ENCODE peak calls at places on chromosome 5, in six cellular contexts. One of them, this sample, is unnamed.
A peak's percentile ranks its signal among the peaks of the same experiment; 100 is the strongest.

GRCh38 chr5:138078006-138078643 is 5.7 kb upstream of the WNT8A start:
- DNase-seq in CD8-positive, alpha-beta T cell: no peak
- DNase-seq in neuronal stem cell: no peak
- DNase-seq in GM23338: no peak
- DNase-seq in HL-60: no peak
- DNase-seq in A673: no peak
- DNase-seq in this sample: no peak

GRCh38 chr5:42970636-42971559 is 69.2 kb downstream of the ANXA2R start:
- DNase-seq in neuronal stem cell: no peak
- DNase-seq in GM23338: peak; percentile 89
- DNase-seq in CD8-positive, alpha-beta T cell: no peak
- DNase-seq in A673: peak; percentile 92
- DNase-seq in HL-60: no peak
- DNase-seq in this sample: no peak

GRCh38 chr5:18761801-18762200 is 1127.5 kb downstream of the TAF11L14 start:
- DNase-seq in A673: no peak
- DNase-seq in CD8-positive, alpha-beta T cell: no peak
- DNase-seq in neuronal stem cell: no peak
- DNase-seq in GM23338: no peak
- DNase-seq in HL-60: no peak
- DNase-seq in this sample: no peak

GRCh38 chr5:54514269-54514668 is 3.3 kb upstream of the SNX18 start:
- DNase-seq in CD8-positive, alpha-beta T cell: no peak
- DNase-seq in A673: peak; percentile 38
- DNase-seq in HL-60: peak; percentile 10
- DNase-seq in GM23338: peak; percentile 33
- DNase-seq in neuronal stem cell: no peak
- DNase-seq in this sample: no peak

GRCh38 chr5:151251621-151252020 is 1.4 kb upstream of the GM2A start:
- DNase-seq in neuronal stem cell: no peak
- DNase-seq in HL-60: no peak
- DNase-seq in CD8-positive, alpha-beta T cell: no peak
- DNase-seq in GM23338: no peak
- DNase-seq in A673: no peak
- DNase-seq in this sample: no peak

GRCh38 chr5:20300110-20300509 is 312.1 kb upstream of the CDH18 start:
- DNase-seq in CD8-positive, alpha-beta T cell: no peak
- DNase-seq in HL-60: no peak
- DNase-seq in neuronal stem cell: no peak
- DNase-seq in GM23338: no peak
- DNase-seq in A673: no peak
- DNase-seq in this sample: no peak

GRCh38 chr5:157369507-157369906 is 90.5 kb upstream of the NIPAL4 start:
- DNase-seq in neuronal stem cell: no peak
- DNase-seq in GM23338: no peak
- DNase-seq in A673: no peak
- DNase-seq in CD8-positive, alpha-beta T cell: no peak
- DNase-seq in HL-60: no peak
- DNase-seq in this sample: no peak

GRCh38 chr5:1729641-1730486 is 69.8 kb downstream of the MRPL36 start:
- DNase-seq in HL-60: no peak
- DNase-seq in GM23338: no peak
- DNase-seq in A673: no peak
- DNase-seq in neuronal stem cell: no peak
- DNase-seq in CD8-positive, alpha-beta T cell: no peak
- DNase-seq in this sample: no peak

GRCh38 chr5:3187846-3188425 is 407.7 kb upstream of the IRX1 start:
- DNase-seq in GM23338: no peak
- DNase-seq in HL-60: no peak
- DNase-seq in A673: no peak
- DNase-seq in neuronal stem cell: no peak
- DNase-seq in CD8-positive, alpha-beta T cell: no peak
- DNase-seq in this sample: no peak

GRCh38 chr5:35183243-35183955 is 46.9 kb downstream of the PRLR start:
- DNase-seq in GM23338: peak; percentile 84
- DNase-seq in HL-60: peak; percentile 62
- DNase-seq in CD8-positive, alpha-beta T cell: no peak
- DNase-seq in neuronal stem cell: peak; percentile 14
- DNase-seq in A673: peak; percentile 72
- DNase-seq in this sample: peak; percentile 43

GRCh38 chr5:153400931-153401330 is 89.5 kb upstream of the GRIA1 start:
- DNase-seq in CD8-positive, alpha-beta T cell: no peak
- DNase-seq in A673: no peak
- DNase-seq in neuronal stem cell: no peak
- DNase-seq in GM23338: no peak
- DNase-seq in HL-60: no peak
- DNase-seq in this sample: no peak

GRCh38 chr5:109753279-109753678 is 63.6 kb downstream of the MAN2A1 start:
- DNase-seq in HL-60: no peak
- DNase-seq in neuronal stem cell: no peak
- DNase-seq in GM23338: no peak
- DNase-seq in CD8-positive, alpha-beta T cell: no peak
- DNase-seq in A673: no peak
- DNase-seq in this sample: no peak

GRCh38 chr5:91183743-91184142 is 199.4 kb downstream of the ARRDC3 start:
- DNase-seq in CD8-positive, alpha-beta T cell: no peak
- DNase-seq in GM23338: peak; percentile 78
- DNase-seq in A673: no peak
- DNase-seq in neuronal stem cell: no peak
- DNase-seq in HL-60: peak; percentile 69
- DNase-seq in this sample: no peak

GRCh38 chr5:169627551-169627950 is 9.5 kb upstream of the DOCK2 start:
- DNase-seq in HL-60: no peak
- DNase-seq in GM23338: no peak
- DNase-seq in CD8-positive, alpha-beta T cell: no peak
- DNase-seq in A673: no peak
- DNase-seq in neuronal stem cell: no peak
- DNase-seq in this sample: no peak

GRCh38 chr5:54013556-54014157 is 296.7 kb downstream of the ARL15 start:
- DNase-seq in GM23338: no peak
- DNase-seq in neuronal stem cell: no peak
- DNase-seq in CD8-positive, alpha-beta T cell: no peak
- DNase-seq in HL-60: peak; percentile 65
- DNase-seq in A673: peak; percentile 37
- DNase-seq in this sample: no peak

GRCh38 chr5:55160493-55161209 is 680 bp downstream of the GPX8 start:
- DNase-seq in HL-60: no peak
- DNase-seq in A673: peak; percentile 93
- DNase-seq in CD8-positive, alpha-beta T cell: no peak
- DNase-seq in GM23338: peak; percentile 70
- DNase-seq in neuronal stem cell: no peak
- DNase-seq in this sample: peak; percentile 36

GRCh38 chr5:80399553-80400239 is 8.2 kb upstream of the ZFYVE16 start:
- DNase-seq in HL-60: peak; percentile 16
- DNase-seq in CD8-positive, alpha-beta T cell: no peak
- DNase-seq in A673: no peak
- DNase-seq in GM23338: no peak
- DNase-seq in neuronal stem cell: no peak
- DNase-seq in this sample: no peak

GRCh38 chr5:142935014-142935413 is 164.8 kb downstream of the ARHGAP26 start:
- DNase-seq in A673: no peak
- DNase-seq in GM23338: no peak
- DNase-seq in HL-60: no peak
- DNase-seq in neuronal stem cell: no peak
- DNase-seq in CD8-positive, alpha-beta T cell: no peak
- DNase-seq in this sample: no peak

GRCh38 chr5:55634866-55635265 is 77.3 kb downstream of the SLC38A9 start:
- DNase-seq in HL-60: no peak
- DNase-seq in CD8-positive, alpha-beta T cell: no peak
- DNase-seq in A673: no peak
- DNase-seq in neuronal stem cell: no peak
- DNase-seq in GM23338: no peak
- DNase-seq in this sample: no peak

GRCh38 chr5:125695994-125696679 is 727.1 kb upstream of the GRAMD2B start:
- DNase-seq in GM23338: no peak
- DNase-seq in HL-60: no peak
- DNase-seq in CD8-positive, alpha-beta T cell: no peak
- DNase-seq in neuronal stem cell: no peak
- DNase-seq in A673: no peak
- DNase-seq in this sample: no peak

GRCh38 chr5:92378961-92379611 is 996.0 kb upstream of the ARRDC3 start:
- DNase-seq in GM23338: peak; percentile 27
- DNase-seq in CD8-positive, alpha-beta T cell: no peak
- DNase-seq in neuronal stem cell: no peak
- DNase-seq in A673: no peak
- DNase-seq in HL-60: no peak
- DNase-seq in this sample: no peak

GRCh38 chr5:132427285-132428146 is 58.0 kb downstream of the SLC22A5 start:
- DNase-seq in HL-60: peak; percentile 58
- DNase-seq in CD8-positive, alpha-beta T cell: peak; percentile 47
- DNase-seq in GM23338: no peak
- DNase-seq in neuronal stem cell: no peak
- DNase-seq in A673: no peak
- DNase-seq in this sample: no peak

GRCh38 chr5:151678713-151679112 is 8.0 kb downstream of the SPARC start:
- DNase-seq in CD8-positive, alpha-beta T cell: no peak
- DNase-seq in GM23338: no peak
- DNase-seq in neuronal stem cell: no peak
- DNase-seq in A673: no peak
- DNase-seq in HL-60: no peak
- DNase-seq in this sample: no peak

GRCh38 chr5:29504411-29504810 is 1689.1 kb upstream of the CDH6 start:
- DNase-seq in neuronal stem cell: no peak
- DNase-seq in HL-60: no peak
- DNase-seq in A673: no peak
- DNase-seq in CD8-positive, alpha-beta T cell: no peak
- DNase-seq in GM23338: no peak
- DNase-seq in this sample: no peak

DNA sequence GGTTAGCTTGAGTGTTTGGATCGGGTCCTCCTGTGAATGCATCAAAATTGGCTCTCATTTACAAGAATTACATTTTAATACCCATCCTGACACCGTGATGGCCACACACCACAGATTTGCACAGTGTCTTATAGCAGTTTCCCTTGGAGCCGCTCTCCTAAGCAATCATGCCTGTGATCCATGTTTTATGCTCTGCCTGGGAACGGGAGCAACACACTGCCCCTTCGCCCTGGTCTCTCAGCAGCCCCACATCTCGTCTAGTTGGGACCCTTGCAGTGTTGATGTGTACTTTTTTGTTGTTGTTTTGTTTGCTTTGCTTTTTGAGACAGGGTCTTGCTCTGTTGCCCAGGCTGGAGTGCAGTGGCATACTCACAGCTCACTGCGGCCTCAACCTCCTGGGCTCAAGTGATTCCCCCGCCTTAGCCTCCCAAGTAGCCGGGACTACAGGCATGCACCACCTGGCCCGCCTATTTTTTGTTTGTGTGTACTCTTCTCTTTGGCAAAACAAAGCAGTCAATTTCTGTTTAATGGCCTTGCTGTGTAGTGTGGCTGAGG is 101.5 kb upstream of the TBCA start:
- DNase-seq in CD8-positive, alpha-beta T cell: no peak
- DNase-seq in HL-60: no peak
- DNase-seq in neuronal stem cell: no peak
- DNase-seq in A673: no peak
- DNase-seq in GM23338: no peak
- DNase-seq in this sample: no peak
- H3K4me3 ChIP-seq in CD8-positive, alpha-beta T cell: no peak overlapping the region
- H3K4me3 ChIP-seq in HL-60: no peak overlapping the region
- H3K4me3 ChIP-seq in neuronal stem cell: no peak overlapping the region
- H3K4me3 ChIP-seq in A673: no peak overlapping the region
- H3K4me3 ChIP-seq in GM23338: no peak overlapping the region
- H3K4me3 ChIP-seq in this sample: no peak overlapping the region

GRCh38 chr5:36908544-36909260 is 32.1 kb downstream of the NIPBL start:
- DNase-seq in neuronal stem cell: no peak
- DNase-seq in CD8-positive, alpha-beta T cell: no peak
- DNase-seq in HL-60: no peak
- DNase-seq in A673: no peak
- DNase-seq in GM23338: no peak
- DNase-seq in this sample: no peak
- H3K4me3 ChIP-seq in neuronal stem cell: no peak overlapping the region
- H3K4me3 ChIP-seq in CD8-positive, alpha-beta T cell: no peak overlapping the region
- H3K4me3 ChIP-seq in HL-60: no peak overlapping the region
- H3K4me3 ChIP-seq in A673: no peak overlapping the region
- H3K4me3 ChIP-seq in GM23338: no peak overlapping the region
- H3K4me3 ChIP-seq in this sample: no peak overlapping the region

GRCh38 chr5:175447571-175447970 is 3.6 kb upstream of the DRD1 start:
- DNase-seq in CD8-positive, alpha-beta T cell: no peak
- DNase-seq in HL-60: no peak
- DNase-seq in GM23338: no peak
- DNase-seq in neuronal stem cell: no peak
- DNase-seq in A673: no peak
- DNase-seq in this sample: no peak

GRCh38 chr5:175444060-175444904 is at the start of gene DRD1:
- DNase-seq in HL-60: no peak
- DNase-seq in GM23338: peak; percentile 86
- DNase-seq in A673: peak; percentile 43
- DNase-seq in neuronal stem cell: peak; percentile 67
- DNase-seq in CD8-positive, alpha-beta T cell: peak; percentile 37
- DNase-seq in this sample: no peak

GRCh38 chr5:175443514-175444059 is 395 bp downstream of the DRD1 start:
- DNase-seq in GM23338: peak; percentile 44
- DNase-seq in A673: no peak
- DNase-seq in neuronal stem cell: no peak
- DNase-seq in CD8-positive, alpha-beta T cell: no peak
- DNase-seq in HL-60: no peak
- DNase-seq in this sample: no peak

GRCh38 chr5:175448276-175448675 is 4.3 kb upstream of the DRD1 start:
- DNase-seq in A673: no peak
- DNase-seq in GM23338: no peak
- DNase-seq in HL-60: no peak
- DNase-seq in neuronal stem cell: no peak
- DNase-seq in CD8-positive, alpha-beta T cell: no peak
- DNase-seq in this sample: no peak

DNA sequence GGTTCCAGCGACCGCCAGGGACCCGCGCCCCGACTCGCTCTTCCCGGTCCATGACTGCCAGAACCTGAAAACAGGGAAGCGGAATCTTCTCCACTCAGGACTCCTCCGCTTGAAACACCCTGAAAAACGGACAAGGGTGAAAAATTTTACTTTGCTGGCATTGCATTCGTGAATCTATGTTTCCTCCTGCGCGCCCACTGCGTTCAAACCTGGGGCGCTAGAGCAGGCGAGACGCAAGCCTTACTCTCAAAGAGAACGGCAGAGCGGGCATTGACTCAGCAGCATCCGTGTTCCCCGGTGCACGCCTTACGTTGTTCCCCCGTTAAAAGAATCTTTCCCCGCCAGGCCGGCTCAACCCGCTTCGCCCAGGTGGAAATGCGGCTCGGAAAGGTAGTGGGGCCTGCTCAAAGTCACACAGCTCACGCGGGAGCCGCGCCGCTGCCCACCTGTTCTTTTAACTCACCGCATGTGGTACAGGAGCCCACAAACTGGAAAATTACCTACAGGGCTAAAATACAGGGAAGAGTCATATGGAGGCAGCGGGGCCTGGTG is 999 bp upstream of the DRD1 start:
- DNase-seq in neuronal stem cell: no peak
- DNase-seq in GM23338: peak; percentile 64
- DNase-seq in A673: no peak
- DNase-seq in CD8-positive, alpha-beta T cell: no peak
- DNase-seq in HL-60: no peak
- DNase-seq in this sample: no peak
- H3K4me3 ChIP-seq in neuronal stem cell: no peak overlapping the region
- H3K4me3 ChIP-seq in GM23338: peak overlapping the region; percentile 66
- H3K4me3 ChIP-seq in A673: no peak overlapping the region
- H3K4me3 ChIP-seq in CD8-positive, alpha-beta T cell: no peak overlapping the region
- H3K4me3 ChIP-seq in HL-60: no peak overlapping the region
- H3K4me3 ChIP-seq in this sample: peak overlapping the region; percentile 1

GRCh38 chr5:16869821-16870796 is 66.0 kb downstream of the MYO10 start:
- DNase-seq in A673: no peak
- DNase-seq in CD8-positive, alpha-beta T cell: no peak
- DNase-seq in neuronal stem cell: no peak
- DNase-seq in HL-60: no peak
- DNase-seq in GM23338: no peak
- DNase-seq in this sample: no peak
- H3K4me3 ChIP-seq in A673: no peak overlapping the region
- H3K4me3 ChIP-seq in CD8-positive, alpha-beta T cell: no peak overlapping the region
- H3K4me3 ChIP-seq in neuronal stem cell: no peak overlapping the region
- H3K4me3 ChIP-seq in HL-60: no peak overlapping the region
- H3K4me3 ChIP-seq in GM23338: no peak overlapping the region
- H3K4me3 ChIP-seq in this sample: no peak overlapping the region